ENCODE peak calls at places on chromosomes 3 and 15, in seven cellular contexts. V, R, U, Y, S, B and F are unnamed samples.

GRCh38 chr3:187587012-187587544 is 83.1 kb downstream of the SST start:
- DNase-seq in V (no peak), R (no peak), U (no peak), Y (no peak), S (no peak), B (no peak), F (no peak)

GRCh38 chr15:100082761-100083402 is 258.9 kb downstream of the ADAMTS17 start:
- DNase-seq in V (no peak), R (no peak), U (no peak), Y (no peak), S (no peak), B (no peak), F (no peak)

GRCh38 chr15:43187544-43188155 is 2.4 kb downstream of the CCNDBP1 start:
- DNase-seq in V (no peak), R (no peak), U (peak; percentile 37), Y (no peak), S (no peak), B (peak; percentile 71), F (peak; percentile 52)

GRCh38 chr3:10780243-10780642 is 35.8 kb upstream of the SLC6A11 start:
- DNase-seq in V (no peak), R (no peak), U (no peak), Y (no peak), S (no peak), B (no peak), F (no peak)

GRCh38 chr15:65980824-65981456 is 111.6 kb downstream of the RAB11A start:
- DNase-seq in V (peak; percentile 71), R (peak; percentile 90), U (peak; percentile 66), Y (peak; percentile 72), S (peak; percentile 56), B (peak; percentile 85), F (peak; percentile 75)

GRCh38 chr15:96273317-96274086 is 57.0 kb upstream of the NR2F2 start:
- DNase-seq in V (no peak), R (no peak), U (no peak), Y (no peak), S (no peak), B (peak; percentile 97), F (peak; percentile 91)

GRCh38 chr15:67133738-67134576 is 68.6 kb downstream of the SMAD3 start:
- DNase-seq in V (no peak), R (no peak), U (no peak), Y (peak; percentile 52), S (no peak), B (peak; percentile 70), F (no peak)

GRCh38 chr3:151468284-151468917 is 7.5 kb upstream of the IGSF10 start:
- DNase-seq in V (no peak), R (peak; percentile 48), U (peak; percentile 78), Y (peak; percentile 61), S (peak; percentile 28), B (peak; percentile 82), F (peak; percentile 78)

GRCh38 chr3:46228259-46229222 is 13.7 kb upstream of the CCR3 start:
- DNase-seq in V (no peak), R (no peak), U (no peak), Y (peak; percentile 32), S (no peak), B (peak; percentile 64), F (peak; percentile 85)

GRCh38 chr15:58988011-58988785 is 735 bp downstream of the RNF111 start:
- DNase-seq in V (peak; percentile 90), R (peak; percentile 74), U (peak; percentile 76), Y (peak; percentile 80), S (peak; percentile 72), B (peak; percentile 45), F (peak; percentile 37)

GRCh38 chr15:42461261-42461660 is 29.7 kb downstream of the ZNF106 start:
- DNase-seq in V (no peak), R (no peak), U (no peak), Y (no peak), S (no peak), B (no peak), F (no peak)

GRCh38 chr15:87623832-87624231 is 632.7 kb downstream of the NTRK3 start:
- DNase-seq in V (no peak), R (peak; percentile 51), U (no peak), Y (no peak), S (no peak), B (no peak), F (peak; percentile 16)

GRCh38 chr15:32651229-32651837 is 9.8 kb downstream of the SCG5 start:
- DNase-seq in V (peak; percentile 68), R (peak; percentile 70), U (peak; percentile 72), Y (peak; percentile 64), S (no peak), B (peak; percentile 82), F (peak; percentile 70)

GRCh38 chr3:142723665-142723967 is 218 bp upstream of the TRPC1 start:
- DNase-seq in V (no peak), R (no peak), U (no peak), Y (no peak), S (no peak), B (no peak), F (no peak)

GRCh38 chr3:13655074-13655913 is 106.4 kb downstream of the FBLN2 start:
- DNase-seq in V (peak; percentile 90), R (peak; percentile 78), U (peak; percentile 82), Y (no peak), S (peak; percentile 83), B (peak; percentile 14), F (no peak)

GRCh38 chr3:150411971-150412370 is 3.9 kb downstream of the TSC22D2 start:
- DNase-seq in V (no peak), R (no peak), U (no peak), Y (no peak), S (no peak), B (peak; percentile 66), F (no peak)

GRCh38 chr3:104879919-104880318 is 486.8 kb upstream of the ALCAM start:
- DNase-seq in V (no peak), R (no peak), U (no peak), Y (no peak), S (no peak), B (peak; percentile 77), F (no peak)

GRCh38 chr3:152413244-152413643 is 144.5 kb downstream of the MBNL1 start:
- DNase-seq in V (no peak), R (no peak), U (no peak), Y (no peak), S (no peak), B (no peak), F (no peak)

GRCh38 chr3:46700772-46701171 is 420 bp upstream of the TMIE start:
- DNase-seq in V (no peak), R (no peak), U (no peak), Y (no peak), S (no peak), B (no peak), F (no peak)

GRCh38 chr3:102092617-102093466 is 243.5 kb downstream of the NFKBIZ start:
- DNase-seq in V (no peak), R (no peak), U (no peak), Y (no peak), S (no peak), B (peak; percentile 50), F (no peak)

GRCh38 chr3:172467170-172467824 is 19.0 kb upstream of the GHSR start:
- DNase-seq in V (no peak), R (no peak), U (no peak), Y (no peak), S (no peak), B (peak; percentile 72), F (peak; percentile 88)

GRCh38 chr3:194984026-194984425 is 286.9 kb downstream of the XXYLT1 start:
- DNase-seq in V (no peak), R (no peak), U (no peak), Y (no peak), S (no peak), B (no peak), F (no peak)

GRCh38 chr3:160226740-160227048 is 1.5 kb downstream of the C3orf80 start:
- DNase-seq in V (no peak), R (no peak), U (peak; percentile 40), Y (no peak), S (peak; percentile 14), B (no peak), F (no peak)

GRCh38 chr3:128804017-128804816 is 75.2 kb upstream of the ACAD9 start:
- DNase-seq in V (no peak), R (no peak), U (no peak), Y (no peak), S (no peak), B (peak; percentile 41), F (peak; percentile 16)

DNA sequence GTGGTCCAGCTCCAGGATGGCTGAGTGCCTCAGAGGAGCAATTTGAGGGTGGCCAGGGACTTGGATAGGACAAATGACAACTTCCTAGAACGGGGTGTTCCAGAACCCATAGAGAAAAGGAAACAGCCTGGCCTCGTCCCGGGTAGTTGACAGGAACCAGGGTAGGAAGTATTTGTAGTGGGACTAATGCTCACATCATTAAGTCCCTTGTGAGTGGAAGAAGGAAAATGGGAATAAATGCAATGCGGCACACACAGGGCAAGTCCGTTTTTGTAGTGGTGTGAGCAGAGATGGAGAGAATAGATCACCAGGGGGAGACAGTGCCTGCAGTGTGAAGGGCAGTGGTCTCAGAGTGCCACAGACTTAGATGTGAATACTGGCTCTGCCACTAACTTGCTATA is 19.6 kb downstream of the TIMP4 start:
- DNase-seq in V (peak; percentile 32), R (peak; percentile 42), U (peak; percentile 64), Y (no peak), S (no peak), B (peak; percentile 83), F (peak; percentile 68)
- TF ChIP-seq CTCF in V (peak; percentile 29), R (peak; percentile 30), U (peak; percentile 78), Y (peak; percentile 22), S (peak; percentile 61), B (peak; percentile 78), F (peak; percentile 50)

GRCh38 chr15:44427756-44428724 is 611 bp downstream of the CTDSPL2 start:
- DNase-seq in V (peak; percentile 71), R (peak; percentile 62), U (peak; percentile 18), Y (peak; percentile 70), S (no peak), B (peak; percentile 76), F (peak; percentile 34)
- TF ChIP-seq CTCF in V (no peak), R (no peak), U (no peak), Y (peak; percentile 15), S (peak; percentile 41), B (no peak), F (no peak)

DNA sequence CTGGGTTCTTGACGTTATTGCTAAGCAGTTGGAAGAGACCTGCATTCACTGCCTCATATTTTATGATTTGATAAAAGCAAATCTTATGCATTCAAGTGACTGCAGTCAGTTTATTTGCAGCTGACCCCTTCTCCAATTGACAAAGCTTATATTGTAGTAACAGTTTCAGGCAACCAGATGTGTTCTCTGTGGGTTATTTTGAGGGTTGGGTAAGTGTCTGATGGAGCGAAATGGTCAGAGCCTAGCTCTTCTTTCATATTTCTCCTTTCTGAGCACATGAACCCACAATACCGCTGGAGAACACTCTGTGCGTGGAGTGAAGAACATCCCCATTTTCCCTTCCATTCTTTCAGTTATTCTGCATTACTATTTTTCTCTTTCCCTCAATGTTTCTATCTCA is 125.8 kb upstream of the KCNH8 start:
- DNase-seq in V (no peak), R (no peak), U (no peak), Y (no peak), S (no peak), B (no peak), F (no peak)
- TF ChIP-seq CTCF in V (no peak), R (no peak), U (no peak), Y (no peak), S (no peak), B (no peak), F (no peak)

DNA sequence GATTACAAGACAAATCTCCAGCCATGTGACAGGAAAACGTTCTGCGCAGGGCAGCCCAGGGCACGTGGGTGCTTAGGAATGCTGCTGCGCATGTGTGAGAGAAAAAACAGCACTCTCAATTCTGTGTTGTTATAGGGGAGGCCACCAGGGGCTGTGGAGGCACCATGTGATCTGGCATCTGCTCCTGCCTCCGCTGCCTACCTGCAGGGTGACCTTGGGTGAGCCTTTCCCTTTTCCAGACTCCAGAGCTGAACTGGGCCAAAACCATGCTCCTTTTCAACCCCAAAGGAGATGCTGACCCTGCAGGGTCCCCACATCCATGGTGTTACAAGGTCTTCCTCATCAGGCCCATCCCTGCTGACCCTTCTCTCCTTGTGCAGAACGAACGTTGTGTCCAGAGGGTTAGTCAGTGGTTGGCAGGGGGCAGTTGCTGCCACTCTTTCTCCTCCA is 81.5 kb upstream of the RASGRF1 start:
- DNase-seq in V (no peak), R (peak; percentile 33), U (peak; percentile 44), Y (no peak), S (no peak), B (peak; percentile 7), F (no peak)
- TF ChIP-seq CTCF in V (peak; percentile 17), R (no peak), U (peak; percentile 24), Y (no peak), S (peak; percentile 46), B (no peak), F (no peak)